ENCODE peak calls at places on chromosomes 4 and X, in six cellular contexts. H, X, F, K, V and Z are unnamed samples. For H3K27me3 and H3K4me1, the result is how much of the 10 kb centered on the place peaks cover.

GRCh38 chr4:164997324-164997723 is 19.9 kb upstream of the TRIM61 start:
- DNase-seq in H (no peak), X (no peak), F (no peak), K (no peak), V (no peak), Z (no peak)

GRCh38 chr4:36251983-36252382 is 7.7 kb upstream of the ARAP2 start:
- DNase-seq in H (no peak), X (no peak), F (no peak), K (no peak), V (no peak), Z (no peak)

GRCh38 chr4:48244665-48245064 is 25.0 kb downstream of the TEC start:
- DNase-seq in H (no peak), X (no peak), F (no peak), K (no peak), V (no peak), Z (no peak)

GRCh38 chrX:39022106-39022505 is 220.8 kb downstream of the MID1IP1 start:
- DNase-seq in H (no peak), X (no peak), F (no peak), K (peak), V (no peak), Z (no peak)

GRCh38 chrX:67725471-67725870 is 181.7 kb downstream of the AR start:
- DNase-seq in H (no peak), X (no peak), F (no peak), K (no peak), V (no peak), Z (no peak)

GRCh38 chr4:25843340-25844097 is 19.3 kb downstream of the SEL1L3 start:
- DNase-seq in H (peak), X (peak), F (no peak), K (no peak), V (no peak), Z (no peak)

GRCh38 chrX:7120578-7121219 is 26.8 kb upstream of the STS start:
- DNase-seq in H (no peak), X (no peak), F (no peak), K (peak), V (no peak), Z (no peak)

GRCh38 chr4:5760246-5760645 is 49.2 kb downstream of the EVC start:
- DNase-seq in H (no peak), X (no peak), F (no peak), K (no peak), V (no peak), Z (no peak)

GRCh38 chr4:1285790-1286553 is 3.7 kb upstream of the MAEA start:
- DNase-seq in H (no peak), X (no peak), F (no peak), K (no peak), V (no peak), Z (no peak)

GRCh38 chr4:54487491-54487890 is 170.3 kb upstream of the KIT start:
- DNase-seq in H (no peak), X (no peak), F (no peak), K (peak), V (no peak), Z (no peak)

GRCh38 chr4:157075811-157076577 is at the start of gene GLRB:
- DNase-seq in H (no peak), X (peak), F (no peak), K (no peak), V (no peak), Z (peak)

GRCh38 chr4:81136161-81136910 is 78.7 kb downstream of the PRKG2 start:
- DNase-seq in H (no peak), X (no peak), F (no peak), K (peak), V (no peak), Z (no peak)

GRCh38 chr4:102620697-102621497 is 119.7 kb downstream of the NFKB1 start:
- DNase-seq in H (peak), X (no peak), F (peak), K (peak), V (no peak), Z (peak)

GRCh38 chr4:120694973-120695372 is 227.6 kb downstream of the PRDM5 start:
- DNase-seq in H (no peak), X (no peak), F (no peak), K (peak), V (no peak), Z (peak)

GRCh38 chrX:50903387-50904027 is 7.0 kb upstream of the BMP15 start:
- DNase-seq in H (no peak), X (no peak), F (no peak), K (peak), V (no peak), Z (peak)

GRCh38 chr4:47032405-47033106 is 1.2 kb downstream of the GABRB1 start:
- DNase-seq in H (peak), X (peak), F (peak), K (peak), V (no peak), Z (peak)

GRCh38 chr4:48462363-48462762 is 20.8 kb upstream of the SLC10A4 start:
- DNase-seq in H (no peak), X (no peak), F (no peak), K (no peak), V (no peak), Z (no peak)

GRCh38 chr4:24472514-24473308 is 111.6 kb downstream of the DHX15 start:
- DNase-seq in H (peak), X (peak), F (no peak), K (peak), V (peak), Z (peak)
- H3K27me3 ChIP-seq in H (under half), X (under half), F (under half), K (under half), V (under half), Z (under half)

DNA sequence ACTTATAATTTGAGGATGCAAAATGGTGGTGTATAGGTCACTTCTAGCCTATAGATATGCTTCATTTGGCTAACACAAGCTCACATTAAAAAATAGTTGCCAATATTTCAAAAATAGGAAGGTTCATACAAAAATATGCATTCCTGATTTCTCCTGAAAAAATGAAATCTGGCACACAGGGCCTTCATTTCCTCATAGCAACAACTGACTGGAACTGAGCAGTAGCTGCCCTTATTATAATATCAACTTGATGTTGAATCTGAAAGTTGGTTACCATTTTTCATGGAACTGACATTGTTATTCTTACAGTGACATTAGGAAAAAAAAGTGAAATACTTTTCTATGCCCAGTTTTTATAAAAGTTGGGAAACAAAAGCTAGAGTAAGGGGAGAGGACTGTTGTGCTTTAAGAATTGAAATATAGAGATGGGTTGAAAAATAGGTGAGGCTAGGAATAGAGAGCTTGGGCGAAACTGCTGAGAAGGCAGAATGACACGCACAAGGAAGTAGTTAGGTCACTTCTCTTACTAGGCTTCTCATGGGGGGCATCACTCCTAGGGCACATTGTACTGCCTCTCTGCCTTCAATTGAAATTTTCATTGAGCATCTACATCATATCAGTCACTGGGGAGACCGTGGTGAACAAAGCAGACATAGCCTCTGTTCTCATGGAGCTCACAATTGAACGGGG is 43.1 kb upstream of the C1GALT1C1 start:
- DNase-seq in H (no peak), X (no peak), F (no peak), K (no peak), V (no peak), Z (peak)
- H3K27ac ChIP-seq in H (no peak), X (no peak), F (no peak), K (peak), V (no peak), Z (no peak)

GRCh38 chrX:132373610-132374009 is 115.2 kb downstream of the MBNL3 start:
- DNase-seq in H (no peak), X (no peak), F (no peak), K (no peak), V (no peak), Z (no peak)

DNA sequence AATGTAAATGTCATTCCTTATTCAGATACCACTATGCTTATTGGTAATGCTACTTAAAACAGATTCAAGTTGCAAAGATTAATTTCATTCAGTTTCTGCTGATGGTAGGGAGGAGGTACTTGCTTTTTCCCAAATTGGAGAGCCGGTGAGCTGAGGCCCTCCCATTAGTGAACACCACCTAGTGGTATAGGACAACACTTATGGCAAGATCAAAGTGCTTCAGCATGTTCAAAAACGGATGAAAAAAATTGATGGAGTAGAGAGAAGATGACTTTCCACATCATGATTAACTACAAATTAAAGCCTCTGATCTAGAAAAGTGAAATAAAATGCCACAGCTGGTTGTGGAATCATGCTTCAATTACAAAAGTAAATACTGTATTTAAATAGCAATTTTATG is 112.9 kb downstream of the MBNL3 start:
- DNase-seq in H (no peak), X (no peak), F (no peak), K (no peak), V (no peak), Z (peak)
- H3K4me1 ChIP-seq in H (under half), X (under half), F (under half), K (under half), V (under half), Z (under half)

DNA sequence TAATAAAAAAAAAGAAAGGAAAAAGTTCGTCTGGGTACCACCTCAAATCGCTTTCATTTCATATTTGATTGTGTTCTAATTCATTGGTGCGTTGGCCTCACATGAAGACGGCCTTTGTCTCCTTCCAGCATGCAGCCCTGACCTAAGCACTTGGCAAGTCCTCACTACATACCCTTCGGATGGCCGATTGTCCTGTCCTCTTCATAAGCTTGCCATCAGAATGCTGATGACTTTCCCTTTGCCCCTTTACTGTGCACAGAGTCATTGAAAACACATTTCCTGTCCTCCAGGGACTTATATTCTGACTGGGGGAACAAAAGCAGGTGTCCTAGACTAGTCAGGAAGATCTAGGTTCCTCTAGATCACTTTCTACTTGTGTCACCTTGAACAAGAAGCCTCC is 43.0 kb downstream of the RTL5 start:
- DNase-seq in H (no peak), X (no peak), F (no peak), K (no peak), V (no peak), Z (no peak)
- H3K27me3 ChIP-seq in H (under half), X (under half), F (under half), K (under half), V (under half), Z (under half)

GRCh38 chr4:126291886-126292285 is 977.1 kb downstream of the FAT4 start:
- DNase-seq in H (no peak), X (no peak), F (no peak), K (no peak), V (no peak), Z (no peak)
- H3K27ac ChIP-seq in H (no peak), X (no peak), F (no peak), K (no peak), V (no peak), Z (no peak)